ENCODE peak calls at places on chromosomes 1 and 21, in six cellular contexts. One of them, this sample, is unnamed.

GRCh38 chr1:206106328-206107167 is 10.6 kb downstream of the AVPR1B start:
- DNase-seq in H9: peak; percentile 78
- DNase-seq in stomach: peak; percentile 87
- DNase-seq in activated CD8-positive, alpha-beta T cell treated with anti-CD3 and anti-CD28 coated beads for 36 hours: peak; percentile 88
- DNase-seq in MCF 10A: peak; percentile 96
- DNase-seq in GM20000: peak; percentile 90
- DNase-seq in this sample: peak; percentile 87

GRCh38 chr21:43938751-43939442 is 73.2 kb upstream of the TRAPPC10 start:
- DNase-seq in stomach: peak; percentile 83
- DNase-seq in MCF 10A: peak; percentile 72
- DNase-seq in GM20000: peak; percentile 95
- DNase-seq in activated CD8-positive, alpha-beta T cell treated with anti-CD3 and anti-CD28 coated beads for 36 hours: peak; percentile 94
- DNase-seq in H9: peak; percentile 87
- DNase-seq in this sample: peak; percentile 95

GRCh38 chr1:47367651-47368050 is 34.1 kb downstream of the CMPK1 start:
- DNase-seq in MCF 10A: no peak
- DNase-seq in stomach: no peak
- DNase-seq in H9: no peak
- DNase-seq in GM20000: no peak
- DNase-seq in activated CD8-positive, alpha-beta T cell treated with anti-CD3 and anti-CD28 coated beads for 36 hours: no peak
- DNase-seq in this sample: no peak

GRCh38 chr1:201358596-201358995 is 18.9 kb downstream of the TNNT2 start:
- DNase-seq in activated CD8-positive, alpha-beta T cell treated with anti-CD3 and anti-CD28 coated beads for 36 hours: no peak
- DNase-seq in MCF 10A: peak; percentile 69
- DNase-seq in GM20000: no peak
- DNase-seq in stomach: no peak
- DNase-seq in H9: no peak
- DNase-seq in this sample: no peak

GRCh38 chr1:117655220-117655577 is 49.4 kb downstream of the TENT5C start:
- DNase-seq in MCF 10A: peak; percentile 73
- DNase-seq in H9: no peak
- DNase-seq in stomach: peak; percentile 75
- DNase-seq in activated CD8-positive, alpha-beta T cell treated with anti-CD3 and anti-CD28 coated beads for 36 hours: no peak
- DNase-seq in GM20000: no peak
- DNase-seq in this sample: no peak

GRCh38 chr1:54798206-54798605 is 2.9 kb downstream of the TTC22 start:
- DNase-seq in MCF 10A: no peak
- DNase-seq in H9: no peak
- DNase-seq in activated CD8-positive, alpha-beta T cell treated with anti-CD3 and anti-CD28 coated beads for 36 hours: no peak
- DNase-seq in GM20000: no peak
- DNase-seq in stomach: no peak
- DNase-seq in this sample: no peak

GRCh38 chr1:154969741-154970452 is 650 bp downstream of the SHC1 start:
- DNase-seq in H9: no peak
- DNase-seq in activated CD8-positive, alpha-beta T cell treated with anti-CD3 and anti-CD28 coated beads for 36 hours: no peak
- DNase-seq in stomach: no peak
- DNase-seq in GM20000: no peak
- DNase-seq in MCF 10A: no peak
- DNase-seq in this sample: no peak

GRCh38 chr1:209062863-209063262 is 520.7 kb upstream of the CAMK1G start:
- DNase-seq in H9: no peak
- DNase-seq in MCF 10A: no peak
- DNase-seq in activated CD8-positive, alpha-beta T cell treated with anti-CD3 and anti-CD28 coated beads for 36 hours: no peak
- DNase-seq in stomach: no peak
- DNase-seq in GM20000: peak; percentile 21
- DNase-seq in this sample: peak; percentile 32

GRCh38 chr1:231630558-231631205 is 4.1 kb downstream of the DISC1 start:
- DNase-seq in H9: no peak
- DNase-seq in activated CD8-positive, alpha-beta T cell treated with anti-CD3 and anti-CD28 coated beads for 36 hours: no peak
- DNase-seq in MCF 10A: no peak
- DNase-seq in GM20000: no peak
- DNase-seq in stomach: no peak
- DNase-seq in this sample: no peak

GRCh38 chr1:162138599-162139397 is 69.3 kb downstream of the NOS1AP start:
- DNase-seq in activated CD8-positive, alpha-beta T cell treated with anti-CD3 and anti-CD28 coated beads for 36 hours: no peak
- DNase-seq in MCF 10A: no peak
- DNase-seq in stomach: peak; percentile 30
- DNase-seq in H9: no peak
- DNase-seq in GM20000: no peak
- DNase-seq in this sample: no peak

GRCh38 chr1:14875781-14876564 is 277.5 kb downstream of the KAZN start:
- DNase-seq in H9: no peak
- DNase-seq in GM20000: no peak
- DNase-seq in stomach: peak; percentile 36
- DNase-seq in MCF 10A: no peak
- DNase-seq in activated CD8-positive, alpha-beta T cell treated with anti-CD3 and anti-CD28 coated beads for 36 hours: no peak
- DNase-seq in this sample: no peak

GRCh38 chr1:36951761-36952160 is 82.6 kb downstream of the GRIK3 start:
- DNase-seq in H9: no peak
- DNase-seq in MCF 10A: no peak
- DNase-seq in GM20000: no peak
- DNase-seq in activated CD8-positive, alpha-beta T cell treated with anti-CD3 and anti-CD28 coated beads for 36 hours: no peak
- DNase-seq in stomach: no peak
- DNase-seq in this sample: no peak

GRCh38 chr1:208093754-208094719 is 150.1 kb downstream of the PLXNA2 start:
- DNase-seq in H9: peak; percentile 85
- DNase-seq in MCF 10A: peak; percentile 83
- DNase-seq in activated CD8-positive, alpha-beta T cell treated with anti-CD3 and anti-CD28 coated beads for 36 hours: peak; percentile 86
- DNase-seq in stomach: peak; percentile 66
- DNase-seq in GM20000: peak; percentile 70
- DNase-seq in this sample: peak; percentile 67

DNA sequence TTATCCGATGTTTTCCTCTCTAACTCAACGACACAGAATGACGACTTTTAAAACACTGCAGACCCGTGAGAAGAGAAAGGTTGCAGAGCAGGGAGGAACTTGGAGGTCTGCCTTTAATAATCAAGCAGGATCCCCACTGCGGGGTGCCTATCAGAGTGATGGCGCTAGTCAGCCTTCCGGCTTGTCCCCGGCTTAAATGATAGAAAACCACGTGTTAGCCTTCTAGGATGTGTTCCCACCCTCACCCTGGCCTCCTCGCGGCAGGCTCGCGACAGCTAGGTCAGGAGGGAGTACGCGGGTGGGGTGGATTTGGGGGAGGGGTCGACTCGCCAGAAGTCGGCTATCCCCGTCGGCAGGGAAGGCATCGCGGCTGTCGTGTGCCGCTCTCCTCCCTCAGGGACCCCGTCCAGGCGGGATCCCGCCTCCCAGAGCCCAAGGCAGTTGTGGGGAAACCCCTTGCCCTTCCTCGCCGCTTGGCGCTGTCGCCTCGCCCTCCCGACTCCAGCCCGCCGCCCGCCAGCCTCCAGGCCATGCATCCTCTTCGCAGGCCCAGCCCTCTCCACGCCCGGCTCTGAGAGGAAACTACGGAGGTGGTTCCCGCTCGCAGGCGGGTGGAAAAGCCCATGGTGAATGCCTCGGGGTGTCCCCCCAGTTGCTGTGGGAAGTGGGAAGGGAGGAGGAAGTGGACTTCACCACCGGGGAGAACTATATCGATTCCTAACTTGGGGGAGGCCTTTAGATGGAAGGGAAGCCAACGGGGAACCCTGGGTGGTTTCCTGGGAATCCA is 1.1 kb upstream of the SMG7 start:
- DNase-seq in activated CD8-positive, alpha-beta T cell treated with anti-CD3 and anti-CD28 coated beads for 36 hours: peak; percentile 82
- DNase-seq in MCF 10A: peak; percentile 88
- DNase-seq in stomach: peak; percentile 71
- DNase-seq in GM20000: peak; percentile 56
- DNase-seq in H9: peak; percentile 77
- DNase-seq in this sample: peak; percentile 63
- TF ChIP-seq CTCF in activated CD8-positive, alpha-beta T cell treated with anti-CD3 and anti-CD28 coated beads for 36 hours: no peak
- TF ChIP-seq CTCF in MCF 10A: no peak
- TF ChIP-seq CTCF in stomach: no peak
- TF ChIP-seq CTCF in GM20000: no peak
- TF ChIP-seq CTCF in H9: peak; percentile 15
- TF ChIP-seq CTCF in this sample: peak; percentile 21

GRCh38 chr21:39712976-39713375 is 32.0 kb upstream of the IGSF5 start:
- DNase-seq in H9: peak; percentile 58
- DNase-seq in activated CD8-positive, alpha-beta T cell treated with anti-CD3 and anti-CD28 coated beads for 36 hours: no peak
- DNase-seq in GM20000: no peak
- DNase-seq in MCF 10A: no peak
- DNase-seq in stomach: no peak
- DNase-seq in this sample: no peak
- TF ChIP-seq CTCF in H9: peak; percentile 56
- TF ChIP-seq CTCF in activated CD8-positive, alpha-beta T cell treated with anti-CD3 and anti-CD28 coated beads for 36 hours: no peak
- TF ChIP-seq CTCF in GM20000: no peak
- TF ChIP-seq CTCF in MCF 10A: no peak
- TF ChIP-seq CTCF in stomach: no peak
- TF ChIP-seq CTCF in this sample: no peak

GRCh38 chr1:43452789-43453441 is 816 bp downstream of the HYI start:
- DNase-seq in activated CD8-positive, alpha-beta T cell treated with anti-CD3 and anti-CD28 coated beads for 36 hours: no peak
- DNase-seq in stomach: peak; percentile 49
- DNase-seq in H9: peak; percentile 75
- DNase-seq in GM20000: no peak
- DNase-seq in MCF 10A: peak; percentile 70
- DNase-seq in this sample: no peak

GRCh38 chr1:43451701-43452532 is 1.8 kb downstream of the HYI start:
- DNase-seq in activated CD8-positive, alpha-beta T cell treated with anti-CD3 and anti-CD28 coated beads for 36 hours: no peak
- DNase-seq in stomach: no peak
- DNase-seq in MCF 10A: no peak
- DNase-seq in GM20000: no peak
- DNase-seq in H9: no peak
- DNase-seq in this sample: no peak

GRCh38 chr1:43455205-43455889 is 1.6 kb upstream of the HYI start:
- DNase-seq in MCF 10A: no peak
- DNase-seq in GM20000: no peak
- DNase-seq in H9: no peak
- DNase-seq in stomach: peak; percentile 45
- DNase-seq in activated CD8-positive, alpha-beta T cell treated with anti-CD3 and anti-CD28 coated beads for 36 hours: no peak
- DNase-seq in this sample: no peak

GRCh38 chr1:43453442-43454269 is at the start of gene HYI:
- DNase-seq in MCF 10A: peak; percentile 89
- DNase-seq in activated CD8-positive, alpha-beta T cell treated with anti-CD3 and anti-CD28 coated beads for 36 hours: peak; percentile 79
- DNase-seq in GM20000: peak; percentile 87
- DNase-seq in H9: peak; percentile 87
- DNase-seq in stomach: peak; percentile 85
- DNase-seq in this sample: peak; percentile 83

DNA sequence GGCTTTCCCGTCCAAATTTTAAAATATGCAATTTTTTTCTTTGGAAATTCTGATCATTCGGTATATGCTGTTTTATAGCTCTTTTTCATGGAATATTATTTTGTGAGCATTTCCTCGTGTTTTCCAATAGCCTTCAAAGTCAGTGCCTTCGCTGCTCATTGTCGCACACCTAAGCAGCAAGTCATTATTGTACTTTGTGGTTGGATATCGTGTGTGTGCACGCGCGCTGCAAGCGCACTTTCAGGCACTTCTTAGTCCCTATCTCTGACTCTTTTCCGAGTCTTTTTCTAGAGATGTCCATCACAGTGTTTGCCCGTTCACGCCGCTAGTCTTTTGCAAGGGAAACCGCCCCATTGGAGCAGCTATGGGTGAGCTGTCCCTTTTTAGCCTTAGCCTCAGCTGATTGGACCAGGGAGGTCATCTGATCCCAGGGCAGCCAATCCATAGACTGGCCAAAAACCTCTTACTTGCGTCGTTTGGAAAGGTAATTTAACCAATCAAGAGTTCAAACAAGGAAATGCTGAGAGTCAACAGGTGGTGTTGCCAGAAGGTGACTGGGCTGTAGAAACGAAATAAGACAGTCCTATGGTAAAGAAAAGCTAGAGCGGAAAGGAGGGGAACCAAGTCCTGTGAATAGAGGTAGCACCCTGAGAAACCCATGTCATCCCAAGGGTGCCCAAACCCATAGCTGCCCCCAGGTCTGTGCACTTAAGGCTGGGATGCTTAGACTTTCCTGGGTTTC is 710 bp upstream of the HYI start:
- DNase-seq in activated CD8-positive, alpha-beta T cell treated with anti-CD3 and anti-CD28 coated beads for 36 hours: peak; percentile 77
- DNase-seq in stomach: peak; percentile 83
- DNase-seq in H9: peak; percentile 96
- DNase-seq in MCF 10A: peak; percentile 82
- DNase-seq in GM20000: peak; percentile 91
- DNase-seq in this sample: peak; percentile 85
- TF ChIP-seq CTCF in activated CD8-positive, alpha-beta T cell treated with anti-CD3 and anti-CD28 coated beads for 36 hours: no peak
- TF ChIP-seq CTCF in stomach: no peak
- TF ChIP-seq CTCF in H9: no peak
- TF ChIP-seq CTCF in MCF 10A: no peak
- TF ChIP-seq CTCF in GM20000: no peak
- TF ChIP-seq CTCF in this sample: no peak

DNA sequence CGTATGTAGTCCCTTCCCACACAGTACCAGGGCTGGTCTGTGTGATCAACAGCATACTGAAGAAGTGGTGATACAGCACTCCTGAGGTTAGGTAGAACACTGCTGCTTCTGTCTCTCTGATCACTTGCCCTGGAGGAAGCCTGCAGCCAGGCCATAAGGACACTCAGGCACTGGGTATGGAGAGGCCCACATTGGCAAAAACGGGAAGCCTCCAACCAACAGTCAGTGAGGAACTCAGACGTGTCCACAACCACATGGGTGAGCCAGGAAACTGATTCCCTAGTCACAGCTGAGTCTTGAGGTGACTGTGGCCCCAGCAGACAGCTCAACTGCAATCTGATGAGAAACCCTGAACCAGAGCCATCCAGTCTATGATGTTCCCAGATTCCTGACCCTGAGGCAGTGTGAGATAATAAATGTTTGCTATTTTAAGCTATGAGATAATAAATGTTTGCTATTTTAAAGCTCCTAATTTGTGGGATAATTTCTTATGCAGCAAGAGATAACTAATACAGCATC is 62.5 kb downstream of the COQ8A start:
- DNase-seq in GM20000: no peak
- DNase-seq in stomach: no peak
- DNase-seq in MCF 10A: no peak
- DNase-seq in H9: no peak
- DNase-seq in activated CD8-positive, alpha-beta T cell treated with anti-CD3 and anti-CD28 coated beads for 36 hours: no peak
- DNase-seq in this sample: no peak
- TF ChIP-seq CTCF in GM20000: no peak
- TF ChIP-seq CTCF in stomach: no peak
- TF ChIP-seq CTCF in MCF 10A: no peak
- TF ChIP-seq CTCF in H9: no peak
- TF ChIP-seq CTCF in activated CD8-positive, alpha-beta T cell treated with anti-CD3 and anti-CD28 coated beads for 36 hours: no peak
- TF ChIP-seq CTCF in this sample: no peak

GRCh38 chr1:26529655-26530539 is at the start of gene RPS6KA1:
- DNase-seq in stomach: peak; percentile 75
- DNase-seq in activated CD8-positive, alpha-beta T cell treated with anti-CD3 and anti-CD28 coated beads for 36 hours: peak; percentile 61
- DNase-seq in GM20000: peak; percentile 96
- DNase-seq in MCF 10A: peak; percentile 56
- DNase-seq in H9: peak; percentile 82
- DNase-seq in this sample: peak; percentile 93
- TF ChIP-seq CTCF in stomach: no peak
- TF ChIP-seq CTCF in activated CD8-positive, alpha-beta T cell treated with anti-CD3 and anti-CD28 coated beads for 36 hours: no peak
- TF ChIP-seq CTCF in GM20000: no peak
- TF ChIP-seq CTCF in MCF 10A: no peak
- TF ChIP-seq CTCF in H9: no peak
- TF ChIP-seq CTCF in this sample: no peak